ENCODE peak calls at places on chromosome 20, in eight cellular contexts. One of them, this sample, is unnamed.

GRCh38 chr20:3804781-3805180 is 8.7 kb downstream of the CDC25B start:
- DNase-seq in colonic mucosa: no peak
- DNase-seq in heart left ventricle: peak; percentile 16
- DNase-seq in fibroblast of lung: no peak
- DNase-seq in tibial artery: no peak
- DNase-seq in aorta: no peak
- DNase-seq in HCT116: no peak
- DNase-seq in neural progenitor cell: no peak
- DNase-seq in this sample: no peak

GRCh38 chr20:54475334-54476287 is at the start of gene DOK5:
- DNase-seq in tibial artery: peak; percentile 50
- DNase-seq in heart left ventricle: peak; percentile 56
- DNase-seq in fibroblast of lung: peak; percentile 54
- DNase-seq in neural progenitor cell: peak; percentile 74
- DNase-seq in aorta: peak; percentile 73
- DNase-seq in HCT116: no peak
- DNase-seq in colonic mucosa: no peak
- DNase-seq in this sample: no peak

GRCh38 chr20:22974354-22974753 is 60.8 kb upstream of the SSTR4 start:
- DNase-seq in neural progenitor cell: peak; percentile 37
- DNase-seq in tibial artery: no peak
- DNase-seq in colonic mucosa: no peak
- DNase-seq in HCT116: peak; percentile 18
- DNase-seq in aorta: no peak
- DNase-seq in heart left ventricle: no peak
- DNase-seq in fibroblast of lung: peak; percentile 9
- DNase-seq in this sample: no peak

GRCh38 chr20:9482180-9482579 is 32.2 kb upstream of the LAMP5 start:
- DNase-seq in HCT116: no peak
- DNase-seq in fibroblast of lung: no peak
- DNase-seq in heart left ventricle: no peak
- DNase-seq in colonic mucosa: no peak
- DNase-seq in tibial artery: no peak
- DNase-seq in aorta: no peak
- DNase-seq in neural progenitor cell: no peak
- DNase-seq in this sample: no peak

GRCh38 chr20:25987073-25987927 is 290.6 kb upstream of the ZNF337 start:
- DNase-seq in HCT116: no peak
- DNase-seq in tibial artery: no peak
- DNase-seq in fibroblast of lung: peak; percentile 6
- DNase-seq in heart left ventricle: peak; percentile 44
- DNase-seq in neural progenitor cell: peak; percentile 59
- DNase-seq in colonic mucosa: peak; percentile 51
- DNase-seq in aorta: peak; percentile 73
- DNase-seq in this sample: no peak

GRCh38 chr20:52497731-52498130 is 306.2 kb upstream of the ZFP64 start:
- DNase-seq in colonic mucosa: no peak
- DNase-seq in aorta: no peak
- DNase-seq in HCT116: no peak
- DNase-seq in heart left ventricle: no peak
- DNase-seq in tibial artery: no peak
- DNase-seq in fibroblast of lung: no peak
- DNase-seq in neural progenitor cell: no peak
- DNase-seq in this sample: no peak

GRCh38 chr20:47011984-47012383 is 117.3 kb downstream of the EYA2 start:
- DNase-seq in neural progenitor cell: no peak
- DNase-seq in heart left ventricle: no peak
- DNase-seq in tibial artery: no peak
- DNase-seq in colonic mucosa: no peak
- DNase-seq in aorta: no peak
- DNase-seq in fibroblast of lung: no peak
- DNase-seq in HCT116: no peak
- DNase-seq in this sample: no peak

GRCh38 chr20:46139908-46140482 is 21.9 kb downstream of the CD40 start:
- DNase-seq in colonic mucosa: no peak
- DNase-seq in aorta: no peak
- DNase-seq in tibial artery: no peak
- DNase-seq in HCT116: no peak
- DNase-seq in neural progenitor cell: peak; percentile 41
- DNase-seq in heart left ventricle: no peak
- DNase-seq in fibroblast of lung: no peak
- DNase-seq in this sample: no peak

GRCh38 chr20:32034581-32035397 is 17.3 kb upstream of the HCK start:
- DNase-seq in neural progenitor cell: peak; percentile 32
- DNase-seq in tibial artery: peak; percentile 28
- DNase-seq in heart left ventricle: no peak
- DNase-seq in HCT116: no peak
- DNase-seq in aorta: peak; percentile 51
- DNase-seq in fibroblast of lung: no peak
- DNase-seq in colonic mucosa: no peak
- DNase-seq in this sample: no peak

GRCh38 chr20:3360752-3361151 is 46.7 kb downstream of the DNAAF9 start:
- DNase-seq in fibroblast of lung: no peak
- DNase-seq in HCT116: no peak
- DNase-seq in colonic mucosa: no peak
- DNase-seq in heart left ventricle: no peak
- DNase-seq in tibial artery: no peak
- DNase-seq in neural progenitor cell: no peak
- DNase-seq in aorta: no peak
- DNase-seq in this sample: no peak

GRCh38 chr20:11012975-11013374 is 339.2 kb upstream of the JAG1 start:
- DNase-seq in heart left ventricle: no peak
- DNase-seq in tibial artery: no peak
- DNase-seq in neural progenitor cell: no peak
- DNase-seq in HCT116: no peak
- DNase-seq in aorta: no peak
- DNase-seq in colonic mucosa: no peak
- DNase-seq in fibroblast of lung: peak; percentile 85
- DNase-seq in this sample: no peak

GRCh38 chr20:45290677-45291355 is 15.8 kb upstream of the RBPJL start:
- DNase-seq in tibial artery: peak; percentile 85
- DNase-seq in colonic mucosa: peak; percentile 87
- DNase-seq in neural progenitor cell: peak; percentile 84
- DNase-seq in fibroblast of lung: peak; percentile 71
- DNase-seq in HCT116: peak; percentile 41
- DNase-seq in aorta: peak; percentile 84
- DNase-seq in heart left ventricle: peak; percentile 78
- DNase-seq in this sample: peak; percentile 79

GRCh38 chr20:39775110-39775509 is 813.0 kb downstream of the DHX35 start:
- DNase-seq in neural progenitor cell: no peak
- DNase-seq in HCT116: no peak
- DNase-seq in colonic mucosa: peak; percentile 42
- DNase-seq in fibroblast of lung: peak; percentile 65
- DNase-seq in heart left ventricle: peak; percentile 85
- DNase-seq in tibial artery: peak; percentile 89
- DNase-seq in aorta: peak; percentile 74
- DNase-seq in this sample: no peak

GRCh38 chr20:51423810-51424209 is 118.7 kb downstream of the NFATC2 start:
- DNase-seq in heart left ventricle: no peak
- DNase-seq in fibroblast of lung: no peak
- DNase-seq in HCT116: no peak
- DNase-seq in colonic mucosa: no peak
- DNase-seq in tibial artery: no peak
- DNase-seq in aorta: no peak
- DNase-seq in neural progenitor cell: peak; percentile 42
- DNase-seq in this sample: no peak

GRCh38 chr20:53201588-53201987 is 229.4 kb downstream of the TSHZ2 start:
- DNase-seq in aorta: no peak
- DNase-seq in neural progenitor cell: no peak
- DNase-seq in fibroblast of lung: no peak
- DNase-seq in colonic mucosa: no peak
- DNase-seq in tibial artery: no peak
- DNase-seq in heart left ventricle: no peak
- DNase-seq in HCT116: no peak
- DNase-seq in this sample: no peak

GRCh38 chr20:44540834-44541233 is 19.0 kb upstream of the SERINC3 start:
- DNase-seq in neural progenitor cell: no peak
- DNase-seq in colonic mucosa: peak; percentile 11
- DNase-seq in HCT116: no peak
- DNase-seq in aorta: no peak
- DNase-seq in fibroblast of lung: no peak
- DNase-seq in tibial artery: no peak
- DNase-seq in heart left ventricle: no peak
- DNase-seq in this sample: no peak

GRCh38 chr20:33894798-33895197 is 83.7 kb downstream of the CHMP4B start:
- DNase-seq in fibroblast of lung: no peak
- DNase-seq in tibial artery: no peak
- DNase-seq in aorta: no peak
- DNase-seq in HCT116: no peak
- DNase-seq in neural progenitor cell: no peak
- DNase-seq in heart left ventricle: no peak
- DNase-seq in colonic mucosa: no peak
- DNase-seq in this sample: no peak

GRCh38 chr20:12262747-12263146 is 345.1 kb downstream of the BTBD3 start:
- DNase-seq in colonic mucosa: no peak
- DNase-seq in fibroblast of lung: peak; percentile 0
- DNase-seq in heart left ventricle: no peak
- DNase-seq in aorta: no peak
- DNase-seq in neural progenitor cell: no peak
- DNase-seq in tibial artery: no peak
- DNase-seq in HCT116: no peak
- DNase-seq in this sample: no peak

GRCh38 chr20:37351689-37352610 is 6.0 kb downstream of the SRC start:
- DNase-seq in HCT116: no peak
- DNase-seq in heart left ventricle: no peak
- DNase-seq in neural progenitor cell: no peak
- DNase-seq in colonic mucosa: no peak
- DNase-seq in tibial artery: no peak
- DNase-seq in fibroblast of lung: no peak
- DNase-seq in aorta: no peak
- DNase-seq in this sample: no peak
- H3K4me1 ChIP-seq in HCT116: no peaks in the 10 kb centered on the region
- H3K4me1 ChIP-seq in heart left ventricle: no peaks in the 10 kb centered on the region
- H3K4me1 ChIP-seq in neural progenitor cell: peaks cover under 1% of the 10 kb centered on the region
- H3K4me1 ChIP-seq in colonic mucosa: peaks cover 6% of the 10 kb centered on the region
- H3K4me1 ChIP-seq in tibial artery: no peaks in the 10 kb centered on the region
- H3K4me1 ChIP-seq in fibroblast of lung: peaks cover 8% of the 10 kb centered on the region
- H3K4me1 ChIP-seq in aorta: no peaks in the 10 kb centered on the region
- H3K4me1 ChIP-seq in this sample: peaks cover 3% of the 10 kb centered on the region

DNA sequence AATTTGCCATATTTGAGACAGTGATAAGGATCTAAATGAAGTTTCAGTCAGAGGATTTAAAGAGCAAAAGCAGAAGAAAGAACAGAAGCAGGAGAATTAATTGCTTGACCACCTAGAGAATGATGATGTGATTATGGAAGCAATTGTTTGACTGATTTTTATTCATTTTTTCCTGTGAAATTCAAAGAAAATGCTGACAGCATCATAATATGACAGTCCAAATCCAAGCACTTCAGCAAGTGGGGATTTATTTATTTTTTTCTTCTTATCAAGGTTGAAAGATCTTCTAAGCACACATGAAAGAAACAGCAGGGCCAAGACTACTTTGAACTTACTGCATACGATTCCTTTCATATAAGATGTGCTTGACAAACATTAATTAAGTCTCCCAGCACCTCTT is 125.2 kb downstream of the BMP2 start:
- DNase-seq in colonic mucosa: no peak
- DNase-seq in HCT116: no peak
- DNase-seq in neural progenitor cell: no peak
- DNase-seq in heart left ventricle: no peak
- DNase-seq in tibial artery: no peak
- DNase-seq in aorta: no peak
- DNase-seq in fibroblast of lung: no peak
- DNase-seq in this sample: no peak
- H3K4me1 ChIP-seq in colonic mucosa: no peaks in the 10 kb centered on the region
- H3K4me1 ChIP-seq in HCT116: no peaks in the 10 kb centered on the region
- H3K4me1 ChIP-seq in neural progenitor cell: peaks cover 27% of the 10 kb centered on the region
- H3K4me1 ChIP-seq in heart left ventricle: no peaks in the 10 kb centered on the region
- H3K4me1 ChIP-seq in tibial artery: no peaks in the 10 kb centered on the region
- H3K4me1 ChIP-seq in aorta: no peaks in the 10 kb centered on the region
- H3K4me1 ChIP-seq in fibroblast of lung: no peaks in the 10 kb centered on the region
- H3K4me1 ChIP-seq in this sample: no peaks in the 10 kb centered on the region

DNA sequence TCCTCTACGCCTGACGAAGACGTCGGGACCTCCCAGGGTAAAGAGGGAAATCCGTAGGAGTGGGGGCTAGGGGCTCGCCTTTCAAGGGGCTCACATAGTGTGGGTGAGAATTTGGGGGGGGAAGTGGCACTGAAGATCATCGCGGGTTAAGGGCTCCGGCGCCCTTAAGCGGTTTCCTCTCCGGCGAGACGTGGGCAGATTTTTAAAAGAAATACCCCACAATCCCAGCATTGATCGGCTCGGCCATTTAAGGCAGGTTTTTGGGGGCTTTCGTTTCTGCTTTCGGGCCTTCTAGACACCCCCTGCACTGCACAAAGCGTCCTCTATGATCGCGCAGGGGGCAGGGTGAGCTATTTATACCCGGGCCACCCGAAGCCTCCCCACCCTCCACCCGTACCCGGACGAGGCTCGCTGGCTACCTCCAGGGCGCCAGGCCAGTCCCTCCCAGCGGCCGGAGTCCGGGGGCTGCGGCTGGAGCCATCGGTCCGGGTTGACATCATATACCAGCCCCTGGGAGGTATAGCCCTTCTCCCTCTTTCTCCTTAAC is 1.2 kb downstream of the NKX2-2 start:
- DNase-seq in colonic mucosa: no peak
- DNase-seq in fibroblast of lung: no peak
- DNase-seq in tibial artery: no peak
- DNase-seq in heart left ventricle: no peak
- DNase-seq in HCT116: no peak
- DNase-seq in aorta: no peak
- DNase-seq in neural progenitor cell: peak; percentile 42
- DNase-seq in this sample: no peak
- H3K4me1 ChIP-seq in colonic mucosa: no peaks in the 10 kb centered on the region
- H3K4me1 ChIP-seq in fibroblast of lung: no peaks in the 10 kb centered on the region
- H3K4me1 ChIP-seq in tibial artery: no peaks in the 10 kb centered on the region
- H3K4me1 ChIP-seq in heart left ventricle: peaks cover 18% of the 10 kb centered on the region
- H3K4me1 ChIP-seq in HCT116: no peaks in the 10 kb centered on the region
- H3K4me1 ChIP-seq in aorta: no peaks in the 10 kb centered on the region
- H3K4me1 ChIP-seq in neural progenitor cell: peaks cover 62% of the 10 kb centered on the region
- H3K4me1 ChIP-seq in this sample: no peaks in the 10 kb centered on the region

GRCh38 chr20:48647873-48648272 is 179.9 kb downstream of the PREX1 start:
- DNase-seq in neural progenitor cell: no peak
- DNase-seq in tibial artery: no peak
- DNase-seq in aorta: no peak
- DNase-seq in heart left ventricle: no peak
- DNase-seq in colonic mucosa: no peak
- DNase-seq in fibroblast of lung: no peak
- DNase-seq in HCT116: no peak
- DNase-seq in this sample: no peak

GRCh38 chr20:48649868-48650267 is 177.9 kb downstream of the PREX1 start:
- DNase-seq in HCT116: no peak
- DNase-seq in neural progenitor cell: no peak
- DNase-seq in heart left ventricle: no peak
- DNase-seq in fibroblast of lung: no peak
- DNase-seq in colonic mucosa: no peak
- DNase-seq in aorta: no peak
- DNase-seq in tibial artery: no peak
- DNase-seq in this sample: no peak

GRCh38 chr20:48651271-48651670 is 176.5 kb downstream of the PREX1 start:
- DNase-seq in tibial artery: no peak
- DNase-seq in aorta: no peak
- DNase-seq in neural progenitor cell: no peak
- DNase-seq in heart left ventricle: no peak
- DNase-seq in fibroblast of lung: no peak
- DNase-seq in HCT116: no peak
- DNase-seq in colonic mucosa: no peak
- DNase-seq in this sample: no peak

GRCh38 chr20:48649104-48649626 is 178.6 kb downstream of the PREX1 start:
- DNase-seq in heart left ventricle: no peak
- DNase-seq in fibroblast of lung: no peak
- DNase-seq in HCT116: no peak
- DNase-seq in neural progenitor cell: no peak
- DNase-seq in aorta: no peak
- DNase-seq in colonic mucosa: no peak
- DNase-seq in tibial artery: no peak
- DNase-seq in this sample: no peak

GRCh38 chr20:48648482-48649051 is 179.2 kb downstream of the PREX1 start:
- DNase-seq in colonic mucosa: peak; percentile 26
- DNase-seq in HCT116: no peak
- DNase-seq in tibial artery: no peak
- DNase-seq in neural progenitor cell: no peak
- DNase-seq in aorta: no peak
- DNase-seq in fibroblast of lung: no peak
- DNase-seq in heart left ventricle: peak; percentile 63
- DNase-seq in this sample: no peak
- H3K4me1 ChIP-seq in colonic mucosa: no peaks in the 10 kb centered on the region
- H3K4me1 ChIP-seq in HCT116: no peaks in the 10 kb centered on the region
- H3K4me1 ChIP-seq in tibial artery: no peaks in the 10 kb centered on the region
- H3K4me1 ChIP-seq in neural progenitor cell: no peaks in the 10 kb centered on the region
- H3K4me1 ChIP-seq in aorta: no peaks in the 10 kb centered on the region
- H3K4me1 ChIP-seq in fibroblast of lung: no peaks in the 10 kb centered on the region
- H3K4me1 ChIP-seq in heart left ventricle: no peaks in the 10 kb centered on the region
- H3K4me1 ChIP-seq in this sample: no peaks in the 10 kb centered on the region